ENCODE peak calls at places on chromosomes 4 and X, in seven cellular contexts. One of them, this sample, is unnamed. For H3K27me3, the result is how much of the 10 kb centered on the place peaks cover.

GRCh38 chr4:6268650-6269399 is 825 bp upstream of the WFS1 start:
- DNase-seq in psoas muscle: no peak
- DNase-seq in SK-N-SH: no peak
- DNase-seq in CD4-positive, alpha-beta T cell: no peak
- DNase-seq in uterus: no peak
- DNase-seq in CD8-positive, alpha-beta memory T cell: no peak
- DNase-seq in colonic mucosa: no peak
- DNase-seq in this sample: no peak

GRCh38 chr4:56803473-56803872 is 18.0 kb downstream of the SPINK2 start:
- DNase-seq in psoas muscle: no peak
- DNase-seq in SK-N-SH: no peak
- DNase-seq in CD4-positive, alpha-beta T cell: no peak
- DNase-seq in uterus: no peak
- DNase-seq in CD8-positive, alpha-beta memory T cell: no peak
- DNase-seq in colonic mucosa: no peak
- DNase-seq in this sample: no peak

GRCh38 chr4:148749403-148749802 is 307.2 kb upstream of the NR3C2 start:
- DNase-seq in psoas muscle: no peak
- DNase-seq in SK-N-SH: no peak
- DNase-seq in CD4-positive, alpha-beta T cell: no peak
- DNase-seq in uterus: no peak
- DNase-seq in CD8-positive, alpha-beta memory T cell: no peak
- DNase-seq in colonic mucosa: no peak
- DNase-seq in this sample: no peak

GRCh38 chrX:120213438-120214265 is 37.0 kb upstream of the ZBTB33 start:
- DNase-seq in psoas muscle: peak
- DNase-seq in SK-N-SH: peak
- DNase-seq in CD4-positive, alpha-beta T cell: peak
- DNase-seq in uterus: peak
- DNase-seq in CD8-positive, alpha-beta memory T cell: peak
- DNase-seq in colonic mucosa: peak
- DNase-seq in this sample: peak

GRCh38 chr4:159016527-159017137 is 86.2 kb upstream of the RAPGEF2 start:
- DNase-seq in psoas muscle: no peak
- DNase-seq in SK-N-SH: peak
- DNase-seq in CD4-positive, alpha-beta T cell: no peak
- DNase-seq in uterus: peak
- DNase-seq in CD8-positive, alpha-beta memory T cell: no peak
- DNase-seq in colonic mucosa: no peak
- DNase-seq in this sample: peak

GRCh38 chr4:113553082-113553481 is 208.5 kb downstream of the CAMK2D start:
- DNase-seq in psoas muscle: no peak
- DNase-seq in SK-N-SH: no peak
- DNase-seq in CD4-positive, alpha-beta T cell: no peak
- DNase-seq in uterus: no peak
- DNase-seq in CD8-positive, alpha-beta memory T cell: no peak
- DNase-seq in colonic mucosa: no peak
- DNase-seq in this sample: no peak

GRCh38 chr4:79678472-79679202 is 270.6 kb upstream of the GK2 start:
- DNase-seq in psoas muscle: no peak
- DNase-seq in SK-N-SH: no peak
- DNase-seq in CD4-positive, alpha-beta T cell: no peak
- DNase-seq in uterus: peak
- DNase-seq in CD8-positive, alpha-beta memory T cell: no peak
- DNase-seq in colonic mucosa: no peak
- DNase-seq in this sample: no peak

GRCh38 chr4:78325244-78326187 is 226.1 kb upstream of the ANXA3 start:
- DNase-seq in psoas muscle: no peak
- DNase-seq in SK-N-SH: no peak
- DNase-seq in CD4-positive, alpha-beta T cell: no peak
- DNase-seq in uterus: no peak
- DNase-seq in CD8-positive, alpha-beta memory T cell: no peak
- DNase-seq in colonic mucosa: no peak
- DNase-seq in this sample: no peak

GRCh38 chrX:88135735-88136134 is 611.3 kb upstream of the CPXCR1 start:
- DNase-seq in psoas muscle: no peak
- DNase-seq in SK-N-SH: no peak
- DNase-seq in CD4-positive, alpha-beta T cell: no peak
- DNase-seq in uterus: no peak
- DNase-seq in CD8-positive, alpha-beta memory T cell: no peak
- DNase-seq in colonic mucosa: no peak
- DNase-seq in this sample: no peak

GRCh38 chrX:109879991-109880390 is 122.9 kb upstream of the TMEM164 start:
- DNase-seq in psoas muscle: no peak
- DNase-seq in SK-N-SH: no peak
- DNase-seq in CD4-positive, alpha-beta T cell: no peak
- DNase-seq in uterus: no peak
- DNase-seq in CD8-positive, alpha-beta memory T cell: no peak
- DNase-seq in colonic mucosa: no peak
- DNase-seq in this sample: no peak

GRCh38 chr4:24872720-24873119 is 40.1 kb downstream of the CCDC149 start:
- DNase-seq in psoas muscle: no peak
- DNase-seq in SK-N-SH: no peak
- DNase-seq in CD4-positive, alpha-beta T cell: no peak
- DNase-seq in uterus: no peak
- DNase-seq in CD8-positive, alpha-beta memory T cell: no peak
- DNase-seq in colonic mucosa: no peak
- DNase-seq in this sample: no peak

GRCh38 chr4:1767770-1768366 is 25.2 kb upstream of the FGFR3 start:
- DNase-seq in psoas muscle: no peak
- DNase-seq in SK-N-SH: peak
- DNase-seq in CD4-positive, alpha-beta T cell: no peak
- DNase-seq in uterus: no peak
- DNase-seq in CD8-positive, alpha-beta memory T cell: no peak
- DNase-seq in colonic mucosa: peak
- DNase-seq in this sample: no peak

GRCh38 chrX:66022742-66023725 is 16.8 kb downstream of the VSIG4 start:
- DNase-seq in psoas muscle: no peak
- DNase-seq in SK-N-SH: no peak
- DNase-seq in CD4-positive, alpha-beta T cell: no peak
- DNase-seq in uterus: no peak
- DNase-seq in CD8-positive, alpha-beta memory T cell: no peak
- DNase-seq in colonic mucosa: no peak
- DNase-seq in this sample: no peak

GRCh38 chrX:826448-826847 is 195.9 kb downstream of the SHOX start:
- DNase-seq in psoas muscle: no peak
- DNase-seq in SK-N-SH: no peak
- DNase-seq in CD4-positive, alpha-beta T cell: no peak
- DNase-seq in uterus: no peak
- DNase-seq in CD8-positive, alpha-beta memory T cell: no peak
- DNase-seq in colonic mucosa: no peak
- DNase-seq in this sample: no peak

GRCh38 chr4:175891863-175892262 is 79.8 kb upstream of the GPM6A start:
- DNase-seq in psoas muscle: no peak
- DNase-seq in SK-N-SH: peak
- DNase-seq in CD4-positive, alpha-beta T cell: no peak
- DNase-seq in uterus: no peak
- DNase-seq in CD8-positive, alpha-beta memory T cell: no peak
- DNase-seq in colonic mucosa: no peak
- DNase-seq in this sample: no peak

GRCh38 chr4:159162576-159162975 is 59.7 kb downstream of the RAPGEF2 start:
- DNase-seq in psoas muscle: no peak
- DNase-seq in SK-N-SH: no peak
- DNase-seq in CD4-positive, alpha-beta T cell: no peak
- DNase-seq in uterus: no peak
- DNase-seq in CD8-positive, alpha-beta memory T cell: no peak
- DNase-seq in colonic mucosa: no peak
- DNase-seq in this sample: no peak

GRCh38 chr4:162683659-162684370 is 482.9 kb downstream of the NAF1 start:
- DNase-seq in psoas muscle: no peak
- DNase-seq in SK-N-SH: no peak
- DNase-seq in CD4-positive, alpha-beta T cell: no peak
- DNase-seq in uterus: no peak
- DNase-seq in CD8-positive, alpha-beta memory T cell: no peak
- DNase-seq in colonic mucosa: no peak
- DNase-seq in this sample: no peak

GRCh38 chr4:115110191-115111166 is 2.9 kb downstream of the NDST4 start:
- DNase-seq in psoas muscle: no peak
- DNase-seq in SK-N-SH: no peak
- DNase-seq in CD4-positive, alpha-beta T cell: no peak
- DNase-seq in uterus: no peak
- DNase-seq in CD8-positive, alpha-beta memory T cell: no peak
- DNase-seq in colonic mucosa: no peak
- DNase-seq in this sample: no peak

GRCh38 chrX:105695451-105695850 is 126.9 kb upstream of the NRK start:
- DNase-seq in psoas muscle: no peak
- DNase-seq in SK-N-SH: no peak
- DNase-seq in CD4-positive, alpha-beta T cell: no peak
- DNase-seq in uterus: no peak
- DNase-seq in CD8-positive, alpha-beta memory T cell: no peak
- DNase-seq in colonic mucosa: no peak
- DNase-seq in this sample: no peak

GRCh38 chrX:107742754-107743191 is 32.8 kb downstream of the TSC22D3 start:
- DNase-seq in psoas muscle: peak
- DNase-seq in SK-N-SH: no peak
- DNase-seq in CD4-positive, alpha-beta T cell: peak
- DNase-seq in uterus: peak
- DNase-seq in CD8-positive, alpha-beta memory T cell: no peak
- DNase-seq in colonic mucosa: peak
- DNase-seq in this sample: peak
- H3K27me3 ChIP-seq in psoas muscle: under half
- H3K27me3 ChIP-seq in SK-N-SH: half or more
- H3K27me3 ChIP-seq in CD4-positive, alpha-beta T cell: under half
- H3K27me3 ChIP-seq in uterus: under half
- H3K27me3 ChIP-seq in CD8-positive, alpha-beta memory T cell: under half
- H3K27me3 ChIP-seq in colonic mucosa: under half
- H3K27me3 ChIP-seq in this sample: under half

GRCh38 chr4:108821056-108821925 is 58.4 kb upstream of the ETNPPL start:
- DNase-seq in psoas muscle: no peak
- DNase-seq in SK-N-SH: no peak
- DNase-seq in CD4-positive, alpha-beta T cell: no peak
- DNase-seq in uterus: no peak
- DNase-seq in CD8-positive, alpha-beta memory T cell: no peak
- DNase-seq in colonic mucosa: no peak
- DNase-seq in this sample: no peak
- H3K27ac ChIP-seq in psoas muscle: no peak
- H3K27ac ChIP-seq in SK-N-SH: no peak
- H3K27ac ChIP-seq in CD4-positive, alpha-beta T cell: no peak
- H3K27ac ChIP-seq in uterus: no peak
- H3K27ac ChIP-seq in CD8-positive, alpha-beta memory T cell: no peak
- H3K27ac ChIP-seq in colonic mucosa: no peak
- H3K27ac ChIP-seq in this sample: no peak

DNA sequence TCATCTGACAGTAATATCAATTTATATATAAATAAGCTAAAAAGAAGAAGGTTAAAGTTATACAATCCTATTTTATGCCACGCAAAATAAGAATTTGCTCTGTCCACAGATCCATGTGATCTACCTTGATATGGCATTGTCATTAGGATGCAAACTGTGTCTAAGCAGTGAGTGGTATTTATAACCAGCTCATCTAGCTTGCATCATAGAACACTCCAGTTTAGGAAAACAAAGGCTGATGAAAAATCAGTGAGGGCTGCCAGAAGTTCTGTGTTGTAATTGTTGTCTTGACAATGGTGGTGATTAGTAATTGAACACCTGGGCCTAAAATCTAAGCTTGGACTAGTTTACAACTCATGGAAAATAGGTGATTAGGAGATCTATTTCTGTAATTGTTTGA is 111.0 kb downstream of the CPE start:
- DNase-seq in psoas muscle: no peak
- DNase-seq in SK-N-SH: no peak
- DNase-seq in CD4-positive, alpha-beta T cell: no peak
- DNase-seq in uterus: no peak
- DNase-seq in CD8-positive, alpha-beta memory T cell: no peak
- DNase-seq in colonic mucosa: no peak
- DNase-seq in this sample: no peak
- H3K27me3 ChIP-seq in psoas muscle: under half
- H3K27me3 ChIP-seq in SK-N-SH: under half
- H3K27me3 ChIP-seq in CD4-positive, alpha-beta T cell: under half
- H3K27me3 ChIP-seq in uterus: under half
- H3K27me3 ChIP-seq in CD8-positive, alpha-beta memory T cell: under half
- H3K27me3 ChIP-seq in colonic mucosa: under half
- H3K27me3 ChIP-seq in this sample: under half

GRCh38 chr4:141652161-141652778 is 15.9 kb downstream of the IL15 start:
- DNase-seq in psoas muscle: no peak
- DNase-seq in SK-N-SH: no peak
- DNase-seq in CD4-positive, alpha-beta T cell: no peak
- DNase-seq in uterus: no peak
- DNase-seq in CD8-positive, alpha-beta memory T cell: no peak
- DNase-seq in colonic mucosa: no peak
- DNase-seq in this sample: no peak
- H3K27ac ChIP-seq in psoas muscle: no peak
- H3K27ac ChIP-seq in SK-N-SH: no peak
- H3K27ac ChIP-seq in CD4-positive, alpha-beta T cell: no peak
- H3K27ac ChIP-seq in uterus: peak
- H3K27ac ChIP-seq in CD8-positive, alpha-beta memory T cell: no peak
- H3K27ac ChIP-seq in colonic mucosa: no peak
- H3K27ac ChIP-seq in this sample: no peak

GRCh38 chrX:27354021-27354420 is 109.1 kb downstream of the PPP4R3C start:
- DNase-seq in psoas muscle: no peak
- DNase-seq in SK-N-SH: no peak
- DNase-seq in CD4-positive, alpha-beta T cell: no peak
- DNase-seq in uterus: no peak
- DNase-seq in CD8-positive, alpha-beta memory T cell: no peak
- DNase-seq in colonic mucosa: no peak
- DNase-seq in this sample: no peak
- H3K27me3 ChIP-seq in psoas muscle: under half
- H3K27me3 ChIP-seq in SK-N-SH: under half
- H3K27me3 ChIP-seq in CD4-positive, alpha-beta T cell: under half
- H3K27me3 ChIP-seq in uterus: under half
- H3K27me3 ChIP-seq in CD8-positive, alpha-beta memory T cell: under half
- H3K27me3 ChIP-seq in colonic mucosa: under half
- H3K27me3 ChIP-seq in this sample: under half

DNA sequence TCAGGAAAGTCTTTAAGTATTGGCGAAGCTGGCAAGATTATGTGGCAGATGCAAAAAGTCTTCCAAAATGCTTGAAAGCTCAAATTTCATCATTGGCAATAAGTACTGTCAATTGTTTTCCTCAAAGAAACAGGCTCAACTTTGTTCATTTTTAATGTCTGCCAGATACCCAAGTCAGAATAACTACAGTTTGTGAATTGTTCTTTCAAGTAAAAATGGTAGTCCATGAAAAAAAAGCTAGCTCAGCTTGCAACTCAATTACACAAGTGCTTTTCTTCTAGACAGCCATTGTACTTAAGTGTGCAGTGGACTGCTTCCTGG is 70.5 kb downstream of the AFF1 start:
- DNase-seq in psoas muscle: no peak
- DNase-seq in SK-N-SH: no peak
- DNase-seq in CD4-positive, alpha-beta T cell: no peak
- DNase-seq in uterus: no peak
- DNase-seq in CD8-positive, alpha-beta memory T cell: no peak
- DNase-seq in colonic mucosa: no peak
- DNase-seq in this sample: no peak
- H3K27ac ChIP-seq in psoas muscle: peak
- H3K27ac ChIP-seq in SK-N-SH: no peak
- H3K27ac ChIP-seq in CD4-positive, alpha-beta T cell: peak
- H3K27ac ChIP-seq in uterus: peak
- H3K27ac ChIP-seq in CD8-positive, alpha-beta memory T cell: peak
- H3K27ac ChIP-seq in colonic mucosa: peak
- H3K27ac ChIP-seq in this sample: peak